ENCODE peak calls at places on chromosomes 5 and 9, in five cellular contexts. S is MCF 10A; T is bronchial epithelial cell; R is CD4-positive, alpha-beta T cell; I is pancreas. J is an unnamed sample.

GRCh38 chr9:130348341-130348740 is 82.8 kb downstream of the HMCN2 start:
- DNase-seq in S (no peak), T (no peak), I (no peak), R (no peak), J (no peak)

GRCh38 chr9:6133346-6134063 is 82.1 kb upstream of the IL33 start:
- DNase-seq in S (no peak), I (no peak), T (peak; percentile 98), R (no peak), J (peak; percentile 97)

GRCh38 chr5:138354926-138355378 is 2.5 kb downstream of the KDM3B start:
- DNase-seq in R (no peak), S (peak; percentile 86), I (no peak), T (peak; percentile 90), J (peak; percentile 89)

GRCh38 chr5:150989695-150990094 is 30.7 kb upstream of the GPX3 start:
- DNase-seq in R (no peak), S (peak; percentile 41), I (no peak), T (no peak), J (no peak)

GRCh38 chr9:114811969-114812636 is 6.3 kb upstream of the TNFSF15 start:
- DNase-seq in T (no peak), R (no peak), S (no peak), I (no peak), J (no peak)

GRCh38 chr5:76372320-76373054 is 30.6 kb upstream of the IQGAP2 start:
- DNase-seq in R (no peak), S (peak; percentile 90), T (peak; percentile 96), I (no peak), J (peak; percentile 97)

GRCh38 chr5:102511666-102512065 is 12.9 kb upstream of the SLCO6A1 start:
- DNase-seq in R (no peak), S (peak; percentile 48), I (no peak), T (no peak), J (peak; percentile 6)

GRCh38 chr5:128539038-128539429 is 989 bp upstream of the FBN2 start:
- DNase-seq in I (no peak), S (peak; percentile 65), T (peak; percentile 54), R (no peak), J (peak; percentile 66)

GRCh38 chr9:33289501-33289900 is 815 bp upstream of the NFX1 start:
- DNase-seq in T (no peak), I (no peak), S (no peak), R (peak; percentile 40), J (no peak)

GRCh38 chr9:99485461-99485860 is 263.4 kb downstream of the SEC61B start:
- DNase-seq in S (no peak), T (peak; percentile 7), R (no peak), I (no peak), J (no peak)

GRCh38 chr9:76880210-76880609 is 25.7 kb downstream of the PRUNE2 start:
- DNase-seq in S (no peak), T (no peak), R (no peak), I (no peak), J (no peak)

GRCh38 chr5:42718591-42718990 is 38.0 kb upstream of the CCDC152 start:
- DNase-seq in R (no peak), S (no peak), T (peak; percentile 11), I (no peak), J (peak; percentile 2)

DNA sequence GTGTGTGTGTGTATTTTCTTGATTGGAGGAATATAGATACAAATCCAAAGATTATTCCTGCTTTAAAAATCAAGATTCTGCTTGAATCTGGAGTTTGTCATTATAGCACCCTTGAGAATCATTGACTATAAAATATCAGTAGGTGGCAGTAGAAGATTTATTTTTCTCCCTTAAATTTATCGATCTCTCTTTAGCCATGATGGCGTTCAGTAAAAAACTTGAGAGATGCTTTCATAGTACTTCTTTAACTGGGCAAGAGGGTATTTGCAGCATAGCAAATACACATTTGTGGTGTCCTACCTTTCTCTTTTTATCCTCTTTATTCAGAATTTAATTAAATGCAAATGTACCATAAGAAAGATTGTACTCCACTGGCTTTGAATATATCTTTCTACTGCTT is 307.7 kb downstream of the ADGRV1 start:
- DNase-seq in S (peak; percentile 29), I (no peak), T (peak; percentile 53), R (no peak), J (peak; percentile 33)
- TF ChIP-seq CTCF in S (peak; percentile 39), I (peak; percentile 43), T (no peak), R (peak; percentile 43), J (peak; percentile 33)

DNA sequence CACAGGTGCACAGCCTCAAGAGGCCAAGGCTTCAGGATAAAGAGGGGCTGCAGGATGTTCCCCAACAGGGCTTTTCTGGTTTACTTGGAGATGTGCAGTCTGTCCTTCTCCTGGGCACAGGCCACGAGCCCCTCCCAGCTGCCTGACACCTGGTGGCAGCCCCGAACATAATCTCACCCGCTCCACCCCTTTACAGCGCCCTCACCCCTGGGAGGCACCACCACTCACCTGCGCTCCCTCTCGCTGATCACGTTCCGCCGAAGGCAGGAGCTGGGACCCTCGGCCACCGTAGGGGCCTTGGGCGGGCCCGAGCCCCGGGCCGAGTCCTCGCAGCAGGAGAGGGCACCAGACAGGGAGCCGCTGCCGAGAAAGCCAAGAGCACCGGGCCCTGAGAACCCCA is 514 bp downstream of the SOHLH1 start:
- DNase-seq in I (no peak), S (no peak), T (no peak), R (no peak), J (no peak)
- TF ChIP-seq CTCF in I (no peak), S (no peak), T (no peak), R (no peak), J (no peak)

DNA sequence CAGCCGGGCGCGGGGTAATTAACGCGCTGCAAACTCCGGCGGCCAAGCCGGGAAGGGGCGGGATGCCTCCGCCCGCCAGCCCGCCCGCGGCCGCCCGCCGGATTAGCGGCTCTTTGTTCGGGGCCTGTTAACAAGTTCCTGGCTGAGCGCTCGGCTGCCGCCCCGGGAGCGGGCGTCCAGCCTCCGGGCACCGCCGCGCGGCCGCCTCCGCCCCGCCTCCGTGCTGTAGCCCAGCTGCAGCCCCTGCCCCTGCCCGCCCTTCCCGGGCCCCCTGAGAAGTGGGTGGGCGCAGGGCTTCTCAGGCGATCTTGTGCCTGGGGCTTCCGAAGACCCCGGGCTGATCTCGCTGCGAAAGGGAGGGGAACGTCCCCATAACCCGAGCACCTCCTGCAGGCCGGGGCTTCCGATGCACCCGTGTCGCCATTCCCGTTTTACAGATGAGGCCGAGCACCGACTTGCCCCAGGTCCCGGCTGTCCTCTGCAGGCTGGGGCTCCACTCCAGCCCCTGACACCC is 7.6 kb downstream of the UNC5A start:
- DNase-seq in R (no peak), I (peak; percentile 73), S (no peak), T (no peak), J (peak; percentile 22)
- TF ChIP-seq CTCF in R (no peak), I (no peak), S (peak; percentile 24), T (peak; percentile 44), J (peak; percentile 31)

GRCh38 chr5:674630-675011 is 18.5 kb downstream of the TPPP start:
- DNase-seq in R (no peak), I (no peak), S (no peak), T (no peak), J (no peak)
- TF ChIP-seq CTCF in R (no peak), I (no peak), S (no peak), T (peak; percentile 1), J (no peak)

J was measured in epithelial cell of esophagus.